ENCODE peak calls at places on chromosomes 1 and 21, in eight cellular contexts. U is BJ, E is fibroblast of lung, G is HFF-Myc, I is foreskin fibroblast, T is A549, M is upper lobe of right lung, B is hepatocyte. J is an unnamed sample.
A peak's percentile ranks its signal among the peaks of the same experiment; 100 is the strongest.

GRCh38 chr1:65265296-65266271 is 43.8 kb upstream of the DNAJC6 start:
- DNase-seq in U (no peak), E (peak; percentile 32), G (no peak), I (peak; percentile 84), T (no peak), M (no peak), B (peak; percentile 74), J (no peak)

GRCh38 chr1:201296371-201296770 is 13.1 kb downstream of the PKP1 start:
- DNase-seq in U (no peak), E (no peak), G (no peak), I (peak; percentile 29), T (no peak), M (no peak), B (no peak), J (no peak)

GRCh38 chr1:10892138-10893065 is 96.0 kb upstream of the CASZ1 start:
- DNase-seq in U (no peak), E (no peak), G (no peak), I (no peak), T (no peak), M (no peak), B (no peak), J (no peak)

GRCh38 chr1:67019121-67019520 is 34.8 kb downstream of the SLC35D1 start:
- DNase-seq in U (no peak), E (no peak), G (no peak), I (no peak), T (no peak), M (no peak), B (no peak), J (no peak)

GRCh38 chr1:145997156-145998023 is 1.0 kb upstream of the TXNIP start:
- DNase-seq in U (no peak), E (peak; percentile 38), G (no peak), I (peak; percentile 46), T (no peak), M (peak; percentile 73), B (no peak), J (peak; percentile 71)

GRCh38 chr1:59026472-59026948 is 242.7 kb upstream of the JUN start:
- DNase-seq in U (peak; percentile 92), E (peak; percentile 95), G (peak; percentile 83), I (peak; percentile 82), T (no peak), M (no peak), B (no peak), J (no peak)

GRCh38 chr1:116738673-116739370 is 15.4 kb upstream of the CD2 start:
- DNase-seq in U (no peak), E (no peak), G (no peak), I (no peak), T (no peak), M (no peak), B (no peak), J (no peak)

GRCh38 chr1:198970919-198971318 is 332.1 kb downstream of the PTPRC start:
- DNase-seq in U (no peak), E (peak; percentile 10), G (peak; percentile 5), I (peak; percentile 76), T (peak; percentile 25), M (no peak), B (peak; percentile 9), J (no peak)

GRCh38 chr1:62435231-62436038 is 1.4 kb upstream of the USP1 start:
- DNase-seq in U (no peak), E (no peak), G (no peak), I (no peak), T (no peak), M (no peak), B (no peak), J (no peak)

GRCh38 chr1:64061430-64062104 is 141.9 kb upstream of the UBE2U start:
- DNase-seq in U (no peak), E (no peak), G (no peak), I (no peak), T (no peak), M (no peak), B (no peak), J (no peak)

GRCh38 chr1:202145325-202146140 is 996 bp upstream of the ARL8A start:
- DNase-seq in U (no peak), E (no peak), G (no peak), I (no peak), T (no peak), M (no peak), B (no peak), J (no peak)

GRCh38 chr21:36164427-36164784 is 7.8 kb downstream of the DOP1B start:
- DNase-seq in U (no peak), E (no peak), G (no peak), I (no peak), T (no peak), M (no peak), B (peak; percentile 16), J (no peak)

GRCh38 chr1:8395433-8395866 is 77.5 kb downstream of the SLC45A1 start:
- DNase-seq in U (no peak), E (peak; percentile 23), G (no peak), I (no peak), T (no peak), M (no peak), B (no peak), J (no peak)

GRCh38 chr1:88801575-88802208 is 89.7 kb downstream of the GTF2B start:
- DNase-seq in U (no peak), E (peak; percentile 55), G (peak; percentile 44), I (peak; percentile 33), T (peak; percentile 13), M (no peak), B (no peak), J (no peak)

DNA sequence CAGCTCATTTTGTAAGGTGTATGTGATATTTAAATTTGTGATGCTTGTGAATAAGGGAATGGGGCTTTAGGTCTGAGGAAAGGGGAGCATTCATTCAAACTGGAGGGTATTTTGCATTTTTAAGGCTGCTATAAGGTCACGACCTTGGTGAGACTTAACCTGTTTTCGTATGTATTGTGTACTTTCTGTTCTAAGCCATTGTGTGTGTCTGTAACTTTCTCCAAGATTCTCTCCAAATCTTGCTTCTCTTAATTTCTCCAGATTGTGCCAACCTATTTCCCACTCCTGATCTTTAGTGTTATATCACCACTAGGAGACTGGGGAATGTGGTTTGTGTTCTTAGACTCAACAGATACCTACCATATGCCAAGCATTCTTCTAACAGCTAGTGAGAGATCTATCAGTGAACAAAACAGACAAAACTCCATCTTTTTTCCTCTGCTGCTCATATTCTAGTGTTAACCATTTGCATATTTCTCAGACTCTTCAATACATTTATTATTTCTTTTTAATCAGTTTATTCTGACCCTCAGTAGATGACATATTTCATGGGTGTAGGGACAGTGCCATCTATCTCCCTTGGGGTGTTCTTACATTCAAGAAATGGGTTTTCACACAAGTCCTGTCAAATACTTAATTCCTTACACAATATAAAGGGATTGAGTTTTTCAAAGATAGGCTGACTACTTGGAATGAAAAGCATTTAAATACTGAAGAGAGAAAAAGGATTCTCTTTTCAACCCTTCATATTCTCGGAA is 27.5 kb downstream of the ATP1B1 start:
- DNase-seq in U (no peak), E (no peak), G (no peak), I (peak; percentile 41), T (peak; percentile 37), M (no peak), B (no peak), J (no peak)
- TF ChIP-seq CTCF in U (peak; percentile 36), E (peak; percentile 24), G (no peak), I (peak; percentile 19), T (peak; percentile 45), M (peak; percentile 43), B (peak; percentile 35), J (no peak)

GRCh38 chr21:14864211-14865021 is 200.4 kb downstream of the NRIP1 start:
- DNase-seq in U (no peak), E (peak; percentile 80), G (no peak), I (peak; percentile 69), T (peak; percentile 78), M (peak; percentile 79), B (peak; percentile 90), J (peak; percentile 77)
- TF ChIP-seq CTCF in U (peak; percentile 75), E (peak; percentile 72), G (peak; percentile 61), I (peak; percentile 57), T (peak; percentile 44), M (peak; percentile 50), B (peak; percentile 56), J (peak; percentile 43)

GRCh38 chr1:95287825-95288224 is 53.8 kb downstream of the RWDD3 start:
- DNase-seq in U (no peak), E (no peak), G (no peak), I (no peak), T (no peak), M (no peak), B (peak; percentile 28), J (no peak)

GRCh38 chr1:95286479-95286878 is 52.5 kb downstream of the RWDD3 start:
- DNase-seq in U (no peak), E (no peak), G (no peak), I (no peak), T (no peak), M (no peak), B (no peak), J (no peak)

GRCh38 chr1:95284420-95284819 is 50.4 kb downstream of the RWDD3 start:
- DNase-seq in U (no peak), E (no peak), G (no peak), I (no peak), T (no peak), M (no peak), B (no peak), J (no peak)

GRCh38 chr1:95282496-95282850 is 48.5 kb downstream of the RWDD3 start:
- DNase-seq in U (no peak), E (peak; percentile 42), G (no peak), I (no peak), T (no peak), M (no peak), B (no peak), J (no peak)

DNA sequence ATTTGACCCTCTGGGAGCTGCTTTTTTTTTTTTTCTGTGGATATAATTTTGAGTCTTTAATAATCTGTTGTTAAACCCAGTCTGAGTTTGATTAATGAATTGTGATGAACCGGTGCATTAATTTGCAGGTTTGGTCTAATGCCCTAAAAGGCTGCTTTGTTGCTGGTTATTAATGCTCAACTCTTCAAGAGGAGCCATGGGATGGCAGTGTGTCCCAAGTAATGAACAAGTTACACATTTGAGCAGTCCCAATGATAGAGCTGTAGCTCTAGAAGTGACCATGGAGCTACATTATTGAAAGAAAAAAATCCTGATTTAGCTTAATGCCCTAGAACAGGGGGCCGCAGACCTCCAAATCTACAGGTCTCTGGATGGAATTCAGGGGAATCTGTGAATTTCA is 53.1 kb downstream of the RWDD3 start:
- DNase-seq in U (no peak), E (no peak), G (no peak), I (no peak), T (peak; percentile 16), M (no peak), B (no peak), J (no peak)
- TF ChIP-seq CTCF in U (no peak), E (no peak), G (no peak), I (no peak), T (peak; percentile 8), M (no peak), B (peak; percentile 30), J (no peak)

DNA sequence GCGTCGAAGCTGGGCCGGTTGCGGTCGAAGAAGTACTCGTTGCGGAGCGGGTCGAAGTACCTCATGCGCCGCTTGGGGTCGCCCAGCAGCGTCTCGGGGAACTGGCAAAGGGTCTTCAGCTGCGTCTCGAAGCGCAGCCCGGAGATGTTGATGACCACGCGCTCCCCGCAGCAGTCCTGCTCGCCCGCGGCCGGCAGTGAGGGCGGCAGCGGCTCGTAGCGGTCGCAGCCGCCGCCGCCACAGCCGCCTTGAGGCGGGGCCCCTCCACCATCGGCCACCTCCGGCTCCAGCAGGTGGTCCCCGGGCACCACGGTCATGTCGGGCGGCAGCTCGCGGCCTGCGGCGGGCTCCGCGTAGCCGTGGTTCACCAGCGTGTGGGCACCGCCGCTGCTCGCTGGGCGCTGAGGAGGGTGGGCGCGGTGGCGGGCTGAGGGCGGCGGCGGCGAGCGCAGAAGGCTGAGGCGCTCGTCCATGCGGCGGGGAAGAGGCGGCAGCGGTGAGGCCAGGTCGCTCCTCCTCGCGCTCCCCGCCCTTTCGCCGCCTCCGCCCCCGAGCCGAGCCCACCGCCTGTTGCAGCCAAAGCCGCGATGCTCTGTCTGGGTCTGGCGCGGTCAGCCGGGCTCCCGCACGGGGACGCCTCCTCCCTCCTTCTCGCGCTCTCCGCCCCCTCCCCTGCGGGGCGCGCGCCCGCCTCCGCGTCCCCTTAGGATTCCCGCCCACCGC is at the start of gene KCNA3:
- DNase-seq in U (no peak), E (no peak), G (no peak), I (peak; percentile 61), T (no peak), M (peak; percentile 81), B (peak; percentile 32), J (no peak)
- TF ChIP-seq CTCF in U (no peak), E (no peak), G (no peak), I (no peak), T (no peak), M (peak; percentile 18), B (peak; percentile 14), J (no peak)